ENCODE peak calls at places on chromosome 7, in seven cellular contexts. I is stomach, K is right lobe of liver, A is upper lobe of left lung, T is fibroblast of pulmonary artery, G is body of pancreas, N is nephron progenitor cell. R is an unnamed sample.

GRCh38 chr7:113698556-113699220 is 220.1 kb downstream of the PPP1R3A start:
- DNase-seq in I (no peak), T (peak; percentile 55), K (no peak), N (peak; percentile 10), A (no peak), G (peak; percentile 21), R (peak; percentile 1)

GRCh38 chr7:155692317-155692716 is 47.9 kb downstream of the RBM33 start:
- DNase-seq in N (no peak), G (peak; percentile 65), I (no peak), T (no peak), A (no peak), K (no peak), R (no peak)

GRCh38 chr7:139913006-139913405 is 83.9 kb downstream of the TBXAS1 start:
- DNase-seq in T (no peak), A (no peak), N (no peak), G (no peak), K (no peak), I (no peak), R (no peak)

GRCh38 chr7:80054356-80054755 is 80.3 kb upstream of the GNAI1 start:
- DNase-seq in G (no peak), K (no peak), I (no peak), N (no peak), A (no peak), T (peak; percentile 44), R (peak; percentile 29)

GRCh38 chr7:95435422-95435780 is 573 bp upstream of the PON2 start:
- DNase-seq in K (no peak), G (no peak), T (no peak), I (no peak), A (no peak), N (no peak), R (no peak)

GRCh38 chr7:12257582-12257981 is 46.5 kb downstream of the TMEM106B start:
- DNase-seq in G (no peak), I (no peak), T (peak; percentile 25), N (no peak), A (no peak), K (no peak), R (no peak)

GRCh38 chr7:154591544-154591943 is 411.4 kb downstream of the PAXIP1 start:
- DNase-seq in I (no peak), A (no peak), T (no peak), K (no peak), N (no peak), G (no peak), R (no peak)

GRCh38 chr7:30594055-30594539 is 581 bp upstream of the GARS1 start:
- DNase-seq in A (no peak), K (peak; percentile 39), N (peak; percentile 42), G (peak; percentile 46), T (peak; percentile 27), I (no peak), R (no peak)

GRCh38 chr7:45155941-45156340 is 1.6 kb upstream of the RAMP3 start:
- DNase-seq in A (no peak), G (no peak), N (no peak), I (no peak), K (no peak), T (no peak), R (no peak)

GRCh38 chr7:105269397-105269796 is 119.3 kb downstream of the SRPK2 start:
- DNase-seq in T (no peak), A (no peak), K (no peak), G (no peak), N (no peak), I (no peak), R (no peak)

DNA sequence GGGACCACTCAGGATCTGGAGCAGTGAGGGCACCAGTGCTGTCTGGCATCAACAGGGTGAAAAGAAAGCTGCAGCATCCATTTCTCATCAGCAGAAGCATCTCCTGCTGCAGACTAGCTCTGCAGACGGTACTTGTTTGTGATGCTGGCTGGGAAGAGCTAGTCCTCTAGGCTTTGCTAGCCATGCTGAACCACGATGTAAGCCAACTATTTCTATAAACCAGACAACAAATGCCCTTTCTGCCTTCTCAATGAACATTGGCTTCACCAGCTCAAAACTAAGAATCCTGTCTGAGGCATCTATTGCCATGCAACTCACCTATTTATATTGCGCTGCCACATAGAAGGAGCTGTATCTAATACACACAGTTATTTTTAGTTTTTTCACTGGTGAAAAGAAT is 65.6 kb downstream of the CTTNBP2 start:
- DNase-seq in A (no peak), K (no peak), I (no peak), N (no peak), G (no peak), T (no peak), R (no peak)
- TF ChIP-seq CTCF in A (no peak), K (no peak), I (no peak), N (no peak), G (no peak), T (no peak), R (no peak)

GRCh38 chr7:146960747-146961416 is 844.3 kb downstream of the CNTNAP2 start:
- DNase-seq in N (no peak), I (no peak), A (no peak), K (no peak), G (no peak), T (no peak), R (no peak)
- TF ChIP-seq CTCF in N (no peak), I (no peak), A (no peak), K (no peak), G (no peak), T (no peak), R (no peak)

GRCh38 chr7:158407581-158408331 is 179.9 kb downstream of the PTPRN2 start:
- DNase-seq in G (no peak), K (no peak), I (no peak), N (no peak), A (no peak), T (peak; percentile 38), R (no peak)
- TF ChIP-seq CTCF in G (no peak), K (peak; percentile 46), I (peak; percentile 18), N (peak; percentile 43), A (peak; percentile 56), T (peak; percentile 14), R (no peak)

GRCh38 chr7:121336579-121336978 is 7.8 kb downstream of the WNT16 start:
- DNase-seq in K (no peak), A (no peak), I (no peak), T (no peak), G (no peak), N (no peak), R (no peak)

GRCh38 chr7:121334875-121335648 is 6.3 kb downstream of the WNT16 start:
- DNase-seq in A (no peak), K (no peak), G (no peak), T (no peak), I (no peak), N (no peak), R (no peak)

GRCh38 chr7:121334376-121334775 is 5.6 kb downstream of the WNT16 start:
- DNase-seq in K (no peak), I (no peak), G (no peak), T (no peak), A (no peak), N (no peak), R (no peak)

GRCh38 chr7:121339082-121339481 is 10.3 kb downstream of the WNT16 start:
- DNase-seq in I (no peak), T (no peak), G (no peak), K (no peak), N (no peak), A (no peak), R (no peak)

DNA sequence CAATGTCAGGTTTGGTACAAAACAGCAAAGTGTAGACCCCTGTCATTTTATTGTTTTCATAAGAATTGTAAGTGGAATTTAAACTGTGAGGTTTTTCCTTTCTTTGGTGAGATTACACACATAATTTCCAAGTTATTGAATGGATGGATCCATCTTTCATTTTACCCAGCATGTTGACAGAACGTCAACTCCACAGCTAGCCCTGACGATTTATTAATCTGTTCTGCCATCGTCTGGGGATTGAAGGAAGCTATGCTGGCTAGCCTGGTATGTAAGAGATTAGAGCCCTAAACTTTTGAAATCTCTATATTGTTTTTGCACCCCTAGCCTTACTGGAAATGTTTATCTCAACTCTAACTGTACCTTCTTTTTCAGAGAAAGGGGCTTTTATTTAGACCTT is 8.6 kb downstream of the WNT16 start:
- DNase-seq in I (no peak), G (no peak), A (no peak), N (no peak), T (peak; percentile 44), K (no peak), R (no peak)
- TF ChIP-seq CTCF in I (no peak), G (no peak), A (no peak), N (no peak), T (peak; percentile 14), K (peak; percentile 39), R (peak; percentile 32)

GRCh38 chr7:38909870-38910269 is 879 bp upstream of the VPS41 start:
- DNase-seq in A (no peak), I (no peak), N (no peak), T (no peak), K (no peak), G (no peak), R (no peak)

GRCh38 chr7:38907066-38907465 is 1.9 kb downstream of the VPS41 start:
- DNase-seq in I (no peak), G (no peak), N (no peak), T (no peak), K (no peak), A (no peak), R (no peak)

GRCh38 chr7:38905026-38905759 is 3.8 kb downstream of the VPS41 start:
- DNase-seq in N (no peak), T (peak; percentile 7), I (no peak), K (no peak), A (no peak), G (no peak), R (no peak)

GRCh38 chr7:38903057-38903456 is 5.9 kb downstream of the VPS41 start:
- DNase-seq in N (no peak), A (no peak), K (no peak), T (no peak), I (no peak), G (no peak), R (no peak)

GRCh38 chr7:38908759-38909335 is at the start of gene VPS41:
- DNase-seq in I (peak; percentile 86), G (peak; percentile 85), K (peak; percentile 86), N (peak; percentile 55), T (peak; percentile 72), A (peak; percentile 85), R (peak; percentile 20)
- TF ChIP-seq CTCF in I (no peak), G (no peak), K (no peak), N (no peak), T (no peak), A (no peak), R (no peak)

GRCh38 chr7:28362812-28363211 is 49.5 kb upstream of the CREB5 start:
- DNase-seq in A (no peak), K (no peak), G (no peak), N (no peak), I (no peak), T (no peak), R (no peak)
- TF ChIP-seq CTCF in A (no peak), K (peak; percentile 21), G (no peak), N (no peak), I (no peak), T (peak; percentile 11), R (no peak)

GRCh38 chr7:158695726-158696452 is 8.7 kb downstream of the NCAPG2 start:
- DNase-seq in G (peak; percentile 75), N (no peak), K (peak; percentile 39), A (peak; percentile 26), T (peak; percentile 92), I (peak; percentile 49), R (peak; percentile 55)
- TF ChIP-seq CTCF in G (peak; percentile 15), N (no peak), K (peak; percentile 49), A (peak; percentile 61), T (peak; percentile 86), I (peak; percentile 54), R (peak; percentile 72)

GRCh38 chr7:121576148-121576921 is 180.2 kb upstream of the FAM3C start:
- DNase-seq in G (peak; percentile 37), A (no peak), I (no peak), T (no peak), N (no peak), K (no peak), R (no peak)
- TF ChIP-seq CTCF in G (no peak), A (no peak), I (no peak), T (no peak), N (no peak), K (no peak), R (no peak)